ENCODE peak calls at places on chromosomes 16 and 17, in four cellular contexts. R, S, Z and V are unnamed samples. For H3K4me1, the result is how much of the 10 kb centered on the place peaks cover.

GRCh38 chr17:82239401-82239925 is 10.6 kb downstream of the SLC16A3 start:
- DNase-seq in Z (no peak), R (no peak), S (no peak), V (no peak)

GRCh38 chr16:65071371-65072311 is 50.2 kb downstream of the CDH11 start:
- DNase-seq in Z (peak), S (no peak), R (no peak), V (peak)

GRCh38 chr16:87404764-87405625 is 12.9 kb downstream of the MAP1LC3B start:
- DNase-seq in Z (no peak), S (no peak), R (no peak), V (no peak)

GRCh38 chr17:35797370-35797769 is 1.9 kb upstream of the MMP28 start:
- DNase-seq in R (no peak), Z (no peak), S (no peak), V (no peak)

GRCh38 chr17:47197821-47198220 is 8.7 kb upstream of the CDC27 start:
- DNase-seq in R (no peak), S (no peak), Z (no peak), V (no peak)

GRCh38 chr17:45986056-45986455 is 13.0 kb upstream of the STH start:
- DNase-seq in S (no peak), Z (no peak), R (no peak), V (no peak)

GRCh38 chr16:1543085-1543896 is 9.8 kb downstream of the TMEM204 start:
- DNase-seq in Z (peak), R (peak), S (peak), V (peak)

GRCh38 chr17:45431531-45432404 is 902 bp downstream of the ARHGAP27 start:
- DNase-seq in Z (peak), R (peak), S (peak), V (peak)

GRCh38 chr16:4913774-4914525 is 23.0 kb downstream of the PPL start:
- DNase-seq in Z (no peak), S (no peak), R (no peak), V (no peak)

GRCh38 chr16:48421741-48422140 is 36.5 kb upstream of the SIAH1 start:
- DNase-seq in R (no peak), S (no peak), Z (no peak), V (no peak)
- H3K4me1 ChIP-seq in R (under half), S (under half), Z (under half), V (under half)

GRCh38 chr17:43658890-43659289 is 2.8 kb downstream of the MEOX1 start:
- DNase-seq in R (no peak), S (no peak), Z (no peak), V (no peak)
- H3K4me3 ChIP-seq in R (no peak), S (no peak), Z (peak), V (no peak)

GRCh38 chr17:75315541-75316243 is 26.5 kb upstream of the SLC25A19 start:
- DNase-seq in Z (no peak), S (no peak), R (no peak), V (no peak)
- H3K4me1 ChIP-seq in Z (under half), S (under half), R (under half), V (under half)

DNA sequence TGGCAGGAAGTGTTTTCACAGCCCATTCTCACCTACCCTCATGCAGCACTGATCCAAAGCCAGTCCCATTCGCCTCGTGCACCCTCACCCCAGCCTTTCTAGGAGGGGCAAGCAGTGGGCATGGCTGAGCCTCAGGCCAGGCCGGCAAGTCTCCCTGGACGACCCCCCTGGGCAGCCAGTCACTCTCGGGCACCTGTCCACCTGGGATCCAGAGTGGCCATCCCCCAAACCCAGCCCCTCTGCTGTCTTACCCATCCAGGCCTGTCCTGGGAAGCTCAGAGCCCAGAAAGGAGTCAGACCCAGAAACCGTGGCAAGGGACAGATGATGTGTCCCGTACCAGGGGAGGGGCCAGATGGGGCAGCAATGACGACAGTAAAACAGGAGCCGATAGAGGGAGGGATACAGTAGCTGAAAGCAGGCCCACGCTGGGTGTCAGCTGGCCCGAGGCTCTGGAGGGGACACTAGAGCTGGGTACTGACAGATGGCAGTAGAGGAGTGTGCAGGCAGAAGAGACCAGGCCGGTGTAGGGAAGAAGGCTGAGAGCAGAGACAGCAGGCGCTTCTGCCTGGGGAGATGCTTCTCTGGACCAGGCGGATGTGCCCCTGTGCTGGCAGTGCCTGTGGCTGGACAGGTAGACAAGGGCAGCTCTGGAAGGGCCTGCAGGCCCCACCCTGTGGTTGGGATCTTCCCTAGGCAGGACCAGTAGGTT is 5.8 kb downstream of the CMTM3 start:
- DNase-seq in Z (no peak), S (no peak), R (no peak), V (no peak)
- H3K4me3 ChIP-seq in Z (no peak), S (no peak), R (no peak), V (no peak)

DNA sequence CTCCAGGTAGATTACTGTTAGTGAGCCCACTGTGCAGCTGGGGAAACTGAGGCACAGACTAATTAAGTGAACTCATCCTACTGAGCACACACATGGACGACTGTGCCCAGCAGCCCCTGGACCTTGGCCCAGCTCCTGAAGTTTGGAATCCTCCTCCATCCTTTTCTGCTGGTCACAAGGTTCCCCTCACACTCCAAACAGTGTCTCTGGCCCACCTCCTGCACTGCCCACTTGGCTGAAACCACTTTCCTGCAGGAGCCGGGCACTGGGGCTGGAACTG is 3.6 kb downstream of the RHBDF2 start:
- DNase-seq in S (no peak), R (no peak), Z (no peak), V (no peak)
- H3K4me1 ChIP-seq in S (under half), R (under half), Z (half or more), V (under half)